ENCODE peak calls at places on chromosomes 5 and 9, in ten cellular contexts. One of them, this sample, is unnamed.

GRCh38 chr9:113581865-113582697 is 118.6 kb downstream of the RGS3 start:
- DNase-seq in T-helper 17 cell: peak; percentile 55
- DNase-seq in right cardiac atrium: peak; percentile 89
- DNase-seq in KBM-7: no peak
- DNase-seq in endodermal cell: no peak
- DNase-seq in transverse colon: peak; percentile 87
- DNase-seq in AG09309: no peak
- DNase-seq in fibroblast of pulmonary artery: peak; percentile 18
- DNase-seq in cardiac muscle cell: no peak
- DNase-seq in NCI-H446: no peak
- DNase-seq in this sample: no peak

GRCh38 chr5:111063709-111064322 is 7.7 kb upstream of the TSLP start:
- DNase-seq in endodermal cell: no peak
- DNase-seq in cardiac muscle cell: peak; percentile 23
- DNase-seq in right cardiac atrium: no peak
- DNase-seq in KBM-7: no peak
- DNase-seq in AG09309: no peak
- DNase-seq in fibroblast of pulmonary artery: no peak
- DNase-seq in T-helper 17 cell: no peak
- DNase-seq in NCI-H446: no peak
- DNase-seq in transverse colon: no peak
- DNase-seq in this sample: no peak

GRCh38 chr9:136482046-136482792 is 621 bp downstream of the SEC16A start:
- DNase-seq in KBM-7: peak; percentile 46
- DNase-seq in AG09309: no peak
- DNase-seq in fibroblast of pulmonary artery: peak; percentile 46
- DNase-seq in cardiac muscle cell: peak; percentile 56
- DNase-seq in transverse colon: peak; percentile 49
- DNase-seq in T-helper 17 cell: peak; percentile 27
- DNase-seq in right cardiac atrium: no peak
- DNase-seq in endodermal cell: no peak
- DNase-seq in NCI-H446: no peak
- DNase-seq in this sample: no peak

GRCh38 chr9:78788101-78788500 is 491.2 kb downstream of the PSAT1 start:
- DNase-seq in fibroblast of pulmonary artery: peak; percentile 14
- DNase-seq in T-helper 17 cell: no peak
- DNase-seq in endodermal cell: no peak
- DNase-seq in KBM-7: no peak
- DNase-seq in NCI-H446: no peak
- DNase-seq in AG09309: no peak
- DNase-seq in cardiac muscle cell: no peak
- DNase-seq in transverse colon: no peak
- DNase-seq in right cardiac atrium: no peak
- DNase-seq in this sample: no peak

GRCh38 chr9:113233146-113233545 is 11.8 kb downstream of the SLC31A1 start:
- DNase-seq in right cardiac atrium: no peak
- DNase-seq in cardiac muscle cell: peak; percentile 17
- DNase-seq in endodermal cell: no peak
- DNase-seq in KBM-7: peak; percentile 73
- DNase-seq in fibroblast of pulmonary artery: peak; percentile 37
- DNase-seq in transverse colon: no peak
- DNase-seq in NCI-H446: no peak
- DNase-seq in T-helper 17 cell: no peak
- DNase-seq in AG09309: no peak
- DNase-seq in this sample: no peak

GRCh38 chr5:107381189-107381856 is 289.4 kb downstream of the EFNA5 start:
- DNase-seq in endodermal cell: no peak
- DNase-seq in fibroblast of pulmonary artery: peak; percentile 80
- DNase-seq in right cardiac atrium: no peak
- DNase-seq in T-helper 17 cell: no peak
- DNase-seq in cardiac muscle cell: peak; percentile 82
- DNase-seq in transverse colon: no peak
- DNase-seq in NCI-H446: peak; percentile 95
- DNase-seq in AG09309: no peak
- DNase-seq in KBM-7: no peak
- DNase-seq in this sample: peak; percentile 97

GRCh38 chr5:124790895-124791732 is 44.7 kb upstream of the ZNF608 start:
- DNase-seq in T-helper 17 cell: no peak
- DNase-seq in cardiac muscle cell: peak; percentile 40
- DNase-seq in NCI-H446: no peak
- DNase-seq in right cardiac atrium: no peak
- DNase-seq in KBM-7: no peak
- DNase-seq in endodermal cell: no peak
- DNase-seq in fibroblast of pulmonary artery: peak; percentile 16
- DNase-seq in AG09309: no peak
- DNase-seq in transverse colon: peak; percentile 26
- DNase-seq in this sample: no peak

GRCh38 chr5:78519198-78519941 is 129.2 kb downstream of the LHFPL2 start:
- DNase-seq in cardiac muscle cell: no peak
- DNase-seq in NCI-H446: no peak
- DNase-seq in AG09309: no peak
- DNase-seq in endodermal cell: no peak
- DNase-seq in transverse colon: peak; percentile 37
- DNase-seq in KBM-7: no peak
- DNase-seq in right cardiac atrium: no peak
- DNase-seq in T-helper 17 cell: no peak
- DNase-seq in fibroblast of pulmonary artery: no peak
- DNase-seq in this sample: no peak

GRCh38 chr9:112029921-112030444 is 133.4 kb downstream of the UGCG start:
- DNase-seq in T-helper 17 cell: no peak
- DNase-seq in cardiac muscle cell: no peak
- DNase-seq in fibroblast of pulmonary artery: peak; percentile 44
- DNase-seq in KBM-7: no peak
- DNase-seq in endodermal cell: peak; percentile 50
- DNase-seq in AG09309: no peak
- DNase-seq in right cardiac atrium: no peak
- DNase-seq in NCI-H446: no peak
- DNase-seq in transverse colon: no peak
- DNase-seq in this sample: peak; percentile 38

GRCh38 chr5:55994502-55994997 is at the start of gene IL6ST:
- DNase-seq in fibroblast of pulmonary artery: peak; percentile 95
- DNase-seq in AG09309: no peak
- DNase-seq in cardiac muscle cell: peak; percentile 93
- DNase-seq in endodermal cell: no peak
- DNase-seq in transverse colon: peak; percentile 60
- DNase-seq in KBM-7: no peak
- DNase-seq in NCI-H446: no peak
- DNase-seq in right cardiac atrium: no peak
- DNase-seq in T-helper 17 cell: peak; percentile 21
- DNase-seq in this sample: peak; percentile 44

This sample was measured in NCI-H460.